ENCODE peak calls at places on chromosomes 13 and 19, in eight cellular contexts. One of them, this sample, is unnamed.

GRCh38 chr19:30447276-30447870 is 75.2 kb downstream of the ZNF536 start:
- DNase-seq in fibroblast of lung: no peak
- DNase-seq in brain microvascular endothelial cell: no peak
- DNase-seq in fibroblast of pulmonary artery: no peak
- DNase-seq in neural progenitor cell: no peak
- DNase-seq in lower leg skin: no peak
- DNase-seq in spleen: peak; percentile 6
- DNase-seq in esophagus squamous epithelium: no peak
- DNase-seq in this sample: no peak

GRCh38 chr19:38912600-38913514 is 871 bp upstream of the CCER2 start:
- DNase-seq in fibroblast of lung: no peak
- DNase-seq in brain microvascular endothelial cell: no peak
- DNase-seq in fibroblast of pulmonary artery: no peak
- DNase-seq in neural progenitor cell: no peak
- DNase-seq in lower leg skin: no peak
- DNase-seq in spleen: no peak
- DNase-seq in esophagus squamous epithelium: no peak
- DNase-seq in this sample: no peak

GRCh38 chr13:76223999-76224398 is 587.9 kb downstream of the LMO7 start:
- DNase-seq in fibroblast of lung: no peak
- DNase-seq in brain microvascular endothelial cell: peak; percentile 26
- DNase-seq in fibroblast of pulmonary artery: no peak
- DNase-seq in neural progenitor cell: no peak
- DNase-seq in lower leg skin: no peak
- DNase-seq in spleen: no peak
- DNase-seq in esophagus squamous epithelium: no peak
- DNase-seq in this sample: no peak

GRCh38 chr13:32878172-32878571 is 138.1 kb upstream of the KL start:
- DNase-seq in fibroblast of lung: no peak
- DNase-seq in brain microvascular endothelial cell: no peak
- DNase-seq in fibroblast of pulmonary artery: no peak
- DNase-seq in neural progenitor cell: no peak
- DNase-seq in lower leg skin: no peak
- DNase-seq in spleen: no peak
- DNase-seq in esophagus squamous epithelium: no peak
- DNase-seq in this sample: no peak

GRCh38 chr19:54164369-54165068 is 5.0 kb upstream of the LENG1 start:
- DNase-seq in fibroblast of lung: peak; percentile 49
- DNase-seq in brain microvascular endothelial cell: no peak
- DNase-seq in fibroblast of pulmonary artery: peak; percentile 40
- DNase-seq in neural progenitor cell: peak; percentile 71
- DNase-seq in lower leg skin: no peak
- DNase-seq in spleen: no peak
- DNase-seq in esophagus squamous epithelium: no peak
- DNase-seq in this sample: no peak

GRCh38 chr13:114099918-114100445 is 32.4 kb downstream of the RASA3 start:
- DNase-seq in fibroblast of lung: peak; percentile 63
- DNase-seq in brain microvascular endothelial cell: no peak
- DNase-seq in fibroblast of pulmonary artery: peak; percentile 37
- DNase-seq in neural progenitor cell: peak; percentile 87
- DNase-seq in lower leg skin: no peak
- DNase-seq in spleen: no peak
- DNase-seq in esophagus squamous epithelium: no peak
- DNase-seq in this sample: no peak

GRCh38 chr13:23392313-23392712 is 41.2 kb downstream of the SACS start:
- DNase-seq in fibroblast of lung: no peak
- DNase-seq in brain microvascular endothelial cell: no peak
- DNase-seq in fibroblast of pulmonary artery: no peak
- DNase-seq in neural progenitor cell: no peak
- DNase-seq in lower leg skin: no peak
- DNase-seq in spleen: no peak
- DNase-seq in esophagus squamous epithelium: no peak
- DNase-seq in this sample: no peak

GRCh38 chr19:35911790-35912189 is 3.7 kb upstream of the TYROBP start:
- DNase-seq in fibroblast of lung: no peak
- DNase-seq in brain microvascular endothelial cell: no peak
- DNase-seq in fibroblast of pulmonary artery: no peak
- DNase-seq in neural progenitor cell: no peak
- DNase-seq in lower leg skin: no peak
- DNase-seq in spleen: peak; percentile 80
- DNase-seq in esophagus squamous epithelium: no peak
- DNase-seq in this sample: no peak

GRCh38 chr19:40921005-40921897 is 39.2 kb upstream of the CYP2A7 start:
- DNase-seq in fibroblast of lung: peak; percentile 6
- DNase-seq in brain microvascular endothelial cell: no peak
- DNase-seq in fibroblast of pulmonary artery: no peak
- DNase-seq in neural progenitor cell: no peak
- DNase-seq in lower leg skin: no peak
- DNase-seq in spleen: no peak
- DNase-seq in esophagus squamous epithelium: no peak
- DNase-seq in this sample: no peak

GRCh38 chr19:19539738-19540703 is 2.0 kb downstream of the CILP2 start:
- DNase-seq in fibroblast of lung: peak; percentile 71
- DNase-seq in brain microvascular endothelial cell: peak; percentile 56
- DNase-seq in fibroblast of pulmonary artery: peak; percentile 61
- DNase-seq in neural progenitor cell: peak; percentile 59
- DNase-seq in lower leg skin: peak; percentile 63
- DNase-seq in spleen: peak; percentile 92
- DNase-seq in esophagus squamous epithelium: no peak
- DNase-seq in this sample: peak; percentile 93

GRCh38 chr13:63696055-63696454 is 2280.4 kb upstream of the PCDH20 start:
- DNase-seq in fibroblast of lung: peak; percentile 88
- DNase-seq in brain microvascular endothelial cell: no peak
- DNase-seq in fibroblast of pulmonary artery: peak; percentile 40
- DNase-seq in neural progenitor cell: no peak
- DNase-seq in lower leg skin: no peak
- DNase-seq in spleen: no peak
- DNase-seq in esophagus squamous epithelium: no peak
- DNase-seq in this sample: no peak

GRCh38 chr13:47798906-47799305 is 202.2 kb downstream of the SUCLA2 start:
- DNase-seq in fibroblast of lung: peak; percentile 40
- DNase-seq in brain microvascular endothelial cell: peak; percentile 24
- DNase-seq in fibroblast of pulmonary artery: peak; percentile 51
- DNase-seq in neural progenitor cell: no peak
- DNase-seq in lower leg skin: no peak
- DNase-seq in spleen: no peak
- DNase-seq in esophagus squamous epithelium: no peak
- DNase-seq in this sample: no peak

GRCh38 chr19:7395360-7395781 is 46.6 kb downstream of the ARHGEF18 start:
- DNase-seq in fibroblast of lung: no peak
- DNase-seq in brain microvascular endothelial cell: no peak
- DNase-seq in fibroblast of pulmonary artery: peak; percentile 22
- DNase-seq in neural progenitor cell: peak; percentile 41
- DNase-seq in lower leg skin: peak; percentile 15
- DNase-seq in spleen: no peak
- DNase-seq in esophagus squamous epithelium: no peak
- DNase-seq in this sample: no peak

GRCh38 chr13:97347255-97347653 is 86.7 kb upstream of the RAP2A start:
- DNase-seq in fibroblast of lung: no peak
- DNase-seq in brain microvascular endothelial cell: no peak
- DNase-seq in fibroblast of pulmonary artery: no peak
- DNase-seq in neural progenitor cell: no peak
- DNase-seq in lower leg skin: no peak
- DNase-seq in spleen: no peak
- DNase-seq in esophagus squamous epithelium: no peak
- DNase-seq in this sample: no peak

GRCh38 chr13:31970237-31970930 is 61.2 kb upstream of the FRY start:
- DNase-seq in fibroblast of lung: peak; percentile 51
- DNase-seq in brain microvascular endothelial cell: peak; percentile 88
- DNase-seq in fibroblast of pulmonary artery: peak; percentile 73
- DNase-seq in neural progenitor cell: no peak
- DNase-seq in lower leg skin: no peak
- DNase-seq in spleen: no peak
- DNase-seq in esophagus squamous epithelium: no peak
- DNase-seq in this sample: no peak

GRCh38 chr19:45152504-45153338 is 8.1 kb downstream of the NKPD1 start:
- DNase-seq in fibroblast of lung: peak; percentile 50
- DNase-seq in brain microvascular endothelial cell: no peak
- DNase-seq in fibroblast of pulmonary artery: peak; percentile 54
- DNase-seq in neural progenitor cell: peak; percentile 85
- DNase-seq in lower leg skin: no peak
- DNase-seq in spleen: peak; percentile 84
- DNase-seq in esophagus squamous epithelium: no peak
- DNase-seq in this sample: no peak

GRCh38 chr19:17091758-17092333 is 16.3 kb downstream of the MYO9B start:
- DNase-seq in fibroblast of lung: no peak
- DNase-seq in brain microvascular endothelial cell: no peak
- DNase-seq in fibroblast of pulmonary artery: no peak
- DNase-seq in neural progenitor cell: no peak
- DNase-seq in lower leg skin: no peak
- DNase-seq in spleen: peak; percentile 95
- DNase-seq in esophagus squamous epithelium: no peak
- DNase-seq in this sample: no peak

GRCh38 chr13:39522329-39522728 is 80.7 kb downstream of the LHFPL6 start:
- DNase-seq in fibroblast of lung: no peak
- DNase-seq in brain microvascular endothelial cell: no peak
- DNase-seq in fibroblast of pulmonary artery: no peak
- DNase-seq in neural progenitor cell: no peak
- DNase-seq in lower leg skin: no peak
- DNase-seq in spleen: no peak
- DNase-seq in esophagus squamous epithelium: no peak
- DNase-seq in this sample: no peak

GRCh38 chr19:407501-408440 is 1.2 kb downstream of the C2CD4C start:
- DNase-seq in fibroblast of lung: no peak
- DNase-seq in brain microvascular endothelial cell: no peak
- DNase-seq in fibroblast of pulmonary artery: no peak
- DNase-seq in neural progenitor cell: no peak
- DNase-seq in lower leg skin: no peak
- DNase-seq in spleen: peak; percentile 67
- DNase-seq in esophagus squamous epithelium: no peak
- DNase-seq in this sample: peak; percentile 94

GRCh38 chr13:36787181-36787580 is 31.8 kb upstream of the RFXAP start:
- DNase-seq in fibroblast of lung: no peak
- DNase-seq in brain microvascular endothelial cell: no peak
- DNase-seq in fibroblast of pulmonary artery: no peak
- DNase-seq in neural progenitor cell: no peak
- DNase-seq in lower leg skin: no peak
- DNase-seq in spleen: no peak
- DNase-seq in esophagus squamous epithelium: no peak
- DNase-seq in this sample: no peak

DNA sequence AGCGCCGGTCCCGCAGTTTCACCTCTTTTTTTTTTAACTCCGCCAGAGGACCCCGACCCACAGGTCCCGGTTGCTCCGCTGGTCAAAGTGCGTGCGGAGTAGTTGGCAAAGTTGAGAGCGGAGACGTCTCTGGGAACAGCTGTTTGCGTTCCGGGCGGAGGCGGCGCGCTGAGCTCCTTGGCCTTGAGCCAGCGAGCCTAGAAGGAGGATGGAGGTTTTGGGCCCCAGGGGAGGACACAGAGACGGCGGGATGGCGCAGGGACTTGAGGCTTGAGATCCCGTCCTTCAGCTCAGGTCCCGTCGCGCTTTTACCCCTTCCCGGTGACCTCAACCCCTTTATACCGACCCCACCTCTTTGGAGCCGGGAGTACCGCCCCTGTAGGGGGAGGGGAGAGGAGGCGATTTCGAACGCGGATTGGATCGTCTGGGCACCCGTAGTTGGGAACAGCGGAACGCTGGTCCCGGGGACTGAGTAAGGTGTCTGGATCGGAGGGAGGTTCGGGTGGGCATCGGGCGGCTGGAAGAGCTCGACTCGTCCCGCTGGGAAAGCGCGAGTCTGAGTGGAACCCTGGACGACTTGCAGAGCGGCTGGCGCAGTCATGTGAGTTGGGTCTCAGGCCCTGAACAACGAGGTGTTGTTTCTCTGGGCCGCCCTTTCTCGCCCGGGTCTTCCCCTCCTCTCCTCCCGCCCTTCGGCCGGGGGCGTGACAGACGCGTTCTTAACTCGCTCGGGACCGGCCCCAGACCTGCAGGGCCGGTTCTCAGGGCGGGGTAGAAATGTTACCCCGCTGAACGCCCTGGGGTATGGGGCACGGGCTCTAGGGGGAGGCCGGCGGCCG is at the start of gene WBP4:
- DNase-seq in fibroblast of lung: peak; percentile 98
- DNase-seq in brain microvascular endothelial cell: peak; percentile 93
- DNase-seq in fibroblast of pulmonary artery: peak; percentile 97
- DNase-seq in neural progenitor cell: peak; percentile 97
- DNase-seq in lower leg skin: peak; percentile 95
- DNase-seq in spleen: peak; percentile 98
- DNase-seq in esophagus squamous epithelium: peak; percentile 79
- DNase-seq in this sample: peak; percentile 96
- TF ChIP-seq CTCF in fibroblast of lung: no peak
- TF ChIP-seq CTCF in brain microvascular endothelial cell: peak; percentile 28
- TF ChIP-seq CTCF in fibroblast of pulmonary artery: peak; percentile 16
- TF ChIP-seq CTCF in neural progenitor cell: no peak
- TF ChIP-seq CTCF in lower leg skin: no peak
- TF ChIP-seq CTCF in spleen: no peak
- TF ChIP-seq CTCF in esophagus squamous epithelium: no peak
- TF ChIP-seq CTCF in this sample: peak; percentile 47

GRCh38 chr19:5903054-5903501 is 512 bp downstream of the NDUFA11 start:
- DNase-seq in fibroblast of lung: peak; percentile 43
- DNase-seq in brain microvascular endothelial cell: peak; percentile 28
- DNase-seq in fibroblast of pulmonary artery: peak; percentile 49
- DNase-seq in neural progenitor cell: no peak
- DNase-seq in lower leg skin: no peak
- DNase-seq in spleen: no peak
- DNase-seq in esophagus squamous epithelium: no peak
- DNase-seq in this sample: no peak
- TF ChIP-seq CTCF in fibroblast of lung: no peak
- TF ChIP-seq CTCF in brain microvascular endothelial cell: no peak
- TF ChIP-seq CTCF in fibroblast of pulmonary artery: no peak
- TF ChIP-seq CTCF in neural progenitor cell: no peak
- TF ChIP-seq CTCF in lower leg skin: no peak
- TF ChIP-seq CTCF in spleen: no peak
- TF ChIP-seq CTCF in esophagus squamous epithelium: no peak
- TF ChIP-seq CTCF in this sample: no peak

DNA sequence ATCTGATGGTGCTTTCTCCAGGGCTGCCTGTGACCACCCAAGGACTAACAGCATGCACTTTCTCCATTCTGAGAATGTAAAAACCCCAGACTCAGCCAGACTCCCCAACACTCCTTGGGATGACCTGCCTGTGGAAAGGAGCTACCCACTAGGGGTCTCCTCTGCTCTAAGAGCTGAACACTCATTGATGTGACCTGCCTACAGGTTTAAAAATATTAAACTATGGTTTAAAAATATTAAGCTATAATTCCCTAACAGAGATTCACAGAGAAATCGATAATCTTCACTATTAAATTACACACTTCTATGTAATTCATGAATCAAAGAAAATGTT is 696.2 kb upstream of the SLITRK5 start:
- DNase-seq in fibroblast of lung: no peak
- DNase-seq in brain microvascular endothelial cell: no peak
- DNase-seq in fibroblast of pulmonary artery: no peak
- DNase-seq in neural progenitor cell: peak; percentile 46
- DNase-seq in lower leg skin: no peak
- DNase-seq in spleen: no peak
- DNase-seq in esophagus squamous epithelium: no peak
- DNase-seq in this sample: no peak
- TF ChIP-seq CTCF in fibroblast of lung: no peak
- TF ChIP-seq CTCF in brain microvascular endothelial cell: peak; percentile 49
- TF ChIP-seq CTCF in fibroblast of pulmonary artery: no peak
- TF ChIP-seq CTCF in neural progenitor cell: peak; percentile 49
- TF ChIP-seq CTCF in lower leg skin: no peak
- TF ChIP-seq CTCF in spleen: no peak
- TF ChIP-seq CTCF in esophagus squamous epithelium: no peak
- TF ChIP-seq CTCF in this sample: peak; percentile 47

DNA sequence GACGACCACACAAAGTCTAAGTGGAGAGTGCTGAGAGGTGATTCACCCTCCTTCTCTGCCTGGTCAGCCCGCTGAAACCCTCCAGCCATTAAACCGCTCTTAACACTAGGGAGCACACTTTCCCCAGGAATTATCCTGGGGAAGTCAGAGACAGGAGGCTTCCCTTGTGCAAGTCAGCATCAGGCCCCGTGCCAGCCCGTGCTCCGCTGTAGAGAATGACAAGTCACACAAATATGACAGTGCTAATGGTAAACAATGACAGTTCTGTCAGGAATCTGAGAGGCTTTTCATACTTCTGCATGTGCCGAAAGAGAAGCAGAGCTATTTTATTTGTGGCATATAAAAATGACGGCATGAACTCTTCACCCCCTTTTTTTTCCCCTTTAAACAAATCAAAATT is 816.9 kb upstream of the SLC10A2 start:
- DNase-seq in fibroblast of lung: peak; percentile 96
- DNase-seq in brain microvascular endothelial cell: peak; percentile 99
- DNase-seq in fibroblast of pulmonary artery: peak; percentile 95
- DNase-seq in neural progenitor cell: peak; percentile 83
- DNase-seq in lower leg skin: peak; percentile 87
- DNase-seq in spleen: peak; percentile 75
- DNase-seq in esophagus squamous epithelium: no peak
- DNase-seq in this sample: peak; percentile 94
- TF ChIP-seq CTCF in fibroblast of lung: peak; percentile 46
- TF ChIP-seq CTCF in brain microvascular endothelial cell: peak; percentile 78
- TF ChIP-seq CTCF in fibroblast of pulmonary artery: peak; percentile 69
- TF ChIP-seq CTCF in neural progenitor cell: peak; percentile 70
- TF ChIP-seq CTCF in lower leg skin: no peak
- TF ChIP-seq CTCF in spleen: peak; percentile 30
- TF ChIP-seq CTCF in esophagus squamous epithelium: no peak
- TF ChIP-seq CTCF in this sample: peak; percentile 92

This sample was measured in chondrocyte.